ENCODE peak calls at places on chromosomes 2 and 18, in five cellular contexts. L, F, D, R and I are unnamed samples. For H3K9me3, the result is how much of the 10 kb centered on the place peaks cover.

GRCh38 chr2:149645391-149645790 is 57.8 kb upstream of the MMADHC start:
- DNase-seq in L (no peak), F (no peak), D (no peak), R (no peak), I (no peak)

GRCh38 chr2:55113976-55114564 is 63.8 kb upstream of the RTN4 start:
- DNase-seq in L (no peak), F (no peak), D (no peak), R (no peak), I (no peak)

GRCh38 chr2:96321230-96322103 is 3.6 kb upstream of the ITPRIPL1 start:
- DNase-seq in L (peak), F (peak), D (peak), R (peak), I (peak)

GRCh38 chr2:54955674-54956391 is 94.4 kb downstream of the RTN4 start:
- DNase-seq in L (no peak), F (no peak), D (no peak), R (no peak), I (no peak)

GRCh38 chr2:20173496-20174402 is 51.2 kb downstream of the SDC1 start:
- DNase-seq in L (no peak), F (no peak), D (no peak), R (no peak), I (no peak)

GRCh38 chr2:150484006-150484405 is 3.5 kb downstream of the RND3 start:
- DNase-seq in L (no peak), F (no peak), D (no peak), R (no peak), I (no peak)

GRCh38 chr2:238285653-238286082 is 2.7 kb downstream of the PER2 start:
- DNase-seq in L (peak), F (peak), D (peak), R (peak), I (no peak)

GRCh38 chr18:63511285-63511684 is 30.9 kb upstream of the SERPINB12 start:
- DNase-seq in L (no peak), F (peak), D (no peak), R (no peak), I (no peak)

GRCh38 chr18:33735428-33735827 is 157.4 kb downstream of the ASXL3 start:
- DNase-seq in L (no peak), F (no peak), D (no peak), R (no peak), I (no peak)

GRCh38 chr2:28588231-28588725 is 92.4 kb downstream of the PLB1 start:
- DNase-seq in L (no peak), F (no peak), D (no peak), R (no peak), I (no peak)

GRCh38 chr2:220670461-220670979 is 901.6 kb downstream of the EPHA4 start:
- DNase-seq in L (no peak), F (peak), D (no peak), R (no peak), I (no peak)

GRCh38 chr2:95384854-95385569 is 17.5 kb upstream of the FAHD2A start:
- DNase-seq in L (no peak), F (peak), D (peak), R (no peak), I (no peak)

GRCh38 chr2:60485550-60485949 is 67.9 kb downstream of the BCL11A start:
- DNase-seq in L (no peak), F (no peak), D (no peak), R (no peak), I (no peak)

GRCh38 chr2:60484080-60484737 is 69.2 kb downstream of the BCL11A start:
- DNase-seq in L (no peak), F (peak), D (no peak), R (no peak), I (no peak)

GRCh38 chr2:60483400-60483799 is 70.1 kb downstream of the BCL11A start:
- DNase-seq in L (no peak), F (no peak), D (no peak), R (no peak), I (no peak)

GRCh38 chr2:60486067-60486466 is 67.4 kb downstream of the BCL11A start:
- DNase-seq in L (no peak), F (no peak), D (no peak), R (no peak), I (no peak)

GRCh38 chr2:60485055-60485454 is 68.4 kb downstream of the BCL11A start:
- DNase-seq in L (no peak), F (no peak), D (no peak), R (no peak), I (no peak)
- H3K27ac ChIP-seq in L (no peak), F (no peak), D (no peak), R (peak), I (no peak)

GRCh38 chr2:85756822-85757435 is 3.1 kb downstream of the ATOH8 start:
- DNase-seq in L (no peak), F (no peak), D (no peak), R (no peak), I (no peak)
- H3K4me3 ChIP-seq in L (no peak), F (no peak), D (peak), R (peak), I (no peak)

GRCh38 chr2:236273126-236273525 is 8.9 kb upstream of the ASB18 start:
- DNase-seq in L (no peak), F (no peak), D (no peak), R (no peak), I (no peak)
- H3K9me3 ChIP-seq in L (under half), F (under half), D (under half), R (under half), I (under half)

DNA sequence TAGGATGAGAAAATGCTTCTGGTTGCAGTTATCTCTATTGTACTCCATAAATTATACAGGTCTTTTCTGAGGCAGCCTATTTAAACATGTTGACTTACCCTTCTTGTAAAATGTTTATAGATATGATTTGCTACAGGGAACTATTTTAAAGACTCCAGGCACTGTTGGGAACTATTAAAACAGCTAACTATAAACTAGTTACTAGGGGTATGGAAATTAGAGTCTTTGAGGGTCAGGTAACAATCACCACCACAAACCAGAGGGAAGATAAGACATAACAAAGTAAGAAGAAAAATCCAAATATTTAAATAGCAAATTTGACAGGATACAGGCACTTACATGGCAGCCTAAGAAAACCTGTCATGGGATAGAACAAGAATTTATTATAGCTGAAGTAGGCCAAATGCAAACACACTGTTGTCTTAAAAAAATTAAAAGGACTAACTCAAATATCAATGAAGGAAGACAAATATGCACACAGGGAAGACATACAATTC is 251.0 kb upstream of the CWC22 start:
- DNase-seq in L (no peak), F (no peak), D (no peak), R (no peak), I (no peak)
- H3K27ac ChIP-seq in L (no peak), F (no peak), D (no peak), R (no peak), I (no peak)

DNA sequence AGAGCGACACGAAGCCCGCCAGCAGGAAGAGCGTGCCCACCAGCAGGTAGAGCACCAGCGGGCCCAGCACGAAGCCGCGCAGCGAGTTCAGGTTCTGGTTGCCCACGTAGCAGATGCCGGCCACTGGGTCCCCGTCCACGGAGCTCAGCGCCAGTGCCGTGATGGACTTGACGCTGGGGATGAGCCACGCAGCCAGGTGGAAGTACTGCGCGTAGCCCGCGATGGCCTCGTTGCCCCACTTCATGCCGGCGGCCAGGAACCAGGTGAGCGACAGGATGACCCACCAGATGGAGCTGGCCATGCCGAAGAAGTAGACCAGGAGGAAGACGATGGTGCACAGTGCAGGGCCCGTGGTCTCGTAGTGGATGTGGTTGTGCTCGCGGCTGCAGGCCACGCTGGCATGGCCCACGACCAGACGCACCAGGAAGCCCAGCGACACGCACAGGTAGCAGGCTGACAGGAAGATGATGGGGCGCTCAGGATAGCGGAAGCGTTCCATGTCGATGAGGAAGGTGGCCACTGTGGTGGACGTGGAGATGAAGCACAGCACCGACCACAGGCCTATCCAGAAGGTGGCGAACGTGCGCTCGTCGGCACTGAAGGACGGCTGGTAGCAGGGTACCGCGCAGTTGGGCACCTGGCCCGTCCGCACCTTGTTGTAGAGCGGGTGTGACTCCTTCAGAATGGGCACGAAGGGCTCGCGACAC is 2.1 kb downstream of the FZD5 start:
- DNase-seq in L (peak), F (peak), D (peak), R (peak), I (no peak)
- H3K4me3 ChIP-seq in L (peak), F (peak), D (peak), R (peak), I (peak)

GRCh38 chr2:89821455-89821945 is 1130.0 kb downstream of the RPIA start:
- DNase-seq in L (no peak), F (no peak), D (no peak), R (no peak), I (no peak)
- H3K9me3 ChIP-seq in L (under half), F (half or more), D (under half), R (half or more), I (under half)

DNA sequence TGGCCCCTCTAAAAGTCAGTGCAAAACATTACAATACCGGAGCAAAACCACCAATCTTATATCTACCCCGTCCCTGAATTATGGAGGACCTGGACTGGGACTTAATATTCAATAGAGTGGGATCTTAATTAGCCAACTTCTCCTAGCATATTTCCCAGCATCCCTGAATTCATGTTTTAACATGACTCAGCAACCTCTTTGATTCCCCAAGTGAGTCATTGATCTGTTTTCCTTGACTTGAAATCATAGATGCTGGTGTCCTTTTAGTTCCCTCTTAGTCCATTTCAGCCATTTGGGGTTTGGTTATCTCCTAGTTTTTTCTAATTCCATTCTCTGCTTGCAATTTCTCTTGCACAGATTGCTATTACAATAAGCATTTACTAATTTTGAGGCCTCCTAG is 677.7 kb upstream of the CELF4 start:
- DNase-seq in L (no peak), F (no peak), D (no peak), R (no peak), I (no peak)
- H3K27ac ChIP-seq in L (no peak), F (no peak), D (no peak), R (no peak), I (no peak)

GRCh38 chr2:13818002-13818401 is 814.5 kb upstream of the LRATD1 start:
- DNase-seq in L (no peak), F (no peak), D (no peak), R (no peak), I (no peak)

GRCh38 chr2:13822365-13822764 is 810.2 kb upstream of the LRATD1 start:
- DNase-seq in L (no peak), F (no peak), D (no peak), R (no peak), I (no peak)

GRCh38 chr2:13819896-13820295 is 812.6 kb upstream of the LRATD1 start:
- DNase-seq in L (no peak), F (no peak), D (no peak), R (no peak), I (no peak)

DNA sequence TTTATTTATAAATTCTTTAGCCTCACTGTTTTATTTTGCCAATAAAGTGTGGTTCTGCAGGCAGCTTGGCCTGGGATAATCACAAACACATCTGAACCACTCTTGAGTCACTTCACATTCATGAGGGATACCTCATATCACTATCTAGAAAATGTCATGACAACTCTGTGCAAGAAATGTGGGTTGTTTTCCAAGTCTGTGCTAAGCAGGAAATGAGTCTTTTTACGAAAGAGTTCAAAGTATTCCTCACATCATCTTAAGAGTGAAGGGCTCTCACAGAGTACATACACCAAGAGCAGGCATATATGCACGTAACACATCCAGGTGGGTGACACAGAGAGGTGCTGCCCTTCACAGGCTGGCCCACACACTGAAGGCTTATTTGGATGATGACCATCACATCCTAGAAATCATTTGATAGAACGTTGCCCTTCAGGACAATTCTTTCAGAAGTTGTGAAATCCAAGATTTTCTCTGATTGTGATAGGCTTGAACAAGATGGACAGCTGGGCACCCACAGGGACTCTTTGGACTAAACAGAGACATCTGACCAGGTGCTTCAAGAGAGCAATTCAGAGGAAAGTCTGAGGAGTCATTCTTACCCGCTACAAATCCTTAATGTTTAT is 811.1 kb upstream of the LRATD1 start:
- DNase-seq in L (no peak), F (no peak), D (no peak), R (no peak), I (no peak)
- H3K4me3 ChIP-seq in L (no peak), F (no peak), D (no peak), R (no peak), I (no peak)